ENCODE peak calls at places on chromosomes 12 and 14, in nine cellular contexts. U is DMS53; E is CD4-positive, alpha-beta T cell; V is endothelial cell of umbilical vein; T is T-cell; G is central memory CD8-positive, alpha-beta T cell; W is A549; C is NCI-H1694 treated with DMSO at 0.1 percent for 48 hours; Z is activated CD4-positive, alpha-beta T cell treated with anti-CD3 and anti-CD28 coated beads, Interleukin-2, amount 50 U/mL, for 1 hour. N is an unnamed sample.

GRCh38 chr12:42962384-42962783 is 372.8 kb upstream of the PRICKLE1 start:
- DNase-seq in V (no peak), C (no peak), E (no peak), Z (no peak), G (no peak), U (no peak), W (no peak), T (no peak), N (no peak)

GRCh38 chr12:46874642-46875041 is 48.8 kb upstream of the SLC38A4 start:
- DNase-seq in U (no peak), E (no peak), V (peak; percentile 31), G (no peak), Z (no peak), T (no peak), W (no peak), C (no peak), N (no peak)

GRCh38 chr14:49566714-49567113 is 19.5 kb downstream of the RPS29 start:
- DNase-seq in G (no peak), Z (no peak), W (no peak), U (no peak), T (no peak), V (no peak), E (no peak), C (no peak), N (no peak)

GRCh38 chr12:84919271-84919670 is 6.7 kb upstream of the SLC6A15 start:
- DNase-seq in Z (no peak), U (no peak), C (no peak), T (no peak), V (no peak), W (no peak), E (no peak), G (no peak), N (no peak)

GRCh38 chr12:25701290-25701689 is 148.2 kb upstream of the LMNTD1 start:
- DNase-seq in V (no peak), E (no peak), U (peak; percentile 73), G (no peak), W (peak; percentile 43), T (no peak), Z (no peak), C (no peak), N (no peak)

GRCh38 chr14:71130491-71131179 is 223.4 kb downstream of the PCNX1 start:
- DNase-seq in Z (no peak), V (peak; percentile 70), G (no peak), T (no peak), E (no peak), C (no peak), W (no peak), U (no peak), N (no peak)

GRCh38 chr12:80186727-80187217 is 87.4 kb downstream of the OTOGL start:
- DNase-seq in C (peak; percentile 67), E (no peak), U (peak; percentile 97), V (peak; percentile 97), T (no peak), W (peak; percentile 86), Z (peak; percentile 14), G (no peak), N (peak; percentile 5)

GRCh38 chr14:74500417-74501134 is 7.0 kb downstream of the ISCA2 start:
- DNase-seq in W (no peak), Z (no peak), C (no peak), T (no peak), U (peak; percentile 40), E (no peak), G (no peak), V (no peak), N (no peak)

GRCh38 chr14:24710403-24711063 is 76.5 kb upstream of the GZMB start:
- DNase-seq in E (no peak), U (peak; percentile 73), T (no peak), W (peak; percentile 58), C (peak; percentile 15), Z (peak; percentile 45), V (peak; percentile 48), G (peak; percentile 35), N (no peak)

GRCh38 chr12:28865776-28866175 is 283.3 kb upstream of the FAR2 start:
- DNase-seq in W (no peak), C (no peak), V (no peak), G (no peak), U (no peak), E (no peak), T (no peak), Z (no peak), N (no peak)

GRCh38 chr12:24087294-24087693 is 137.8 kb upstream of the SOX5 start:
- DNase-seq in V (no peak), G (no peak), C (no peak), Z (no peak), T (no peak), E (no peak), U (peak; percentile 94), W (no peak), N (no peak)

GRCh38 chr12:59085680-59086079 is 165.4 kb upstream of the LRIG3 start:
- DNase-seq in E (no peak), C (peak; percentile 12), Z (no peak), W (no peak), V (peak; percentile 33), G (no peak), T (no peak), U (peak; percentile 19), N (no peak)

GRCh38 chr12:123035841-123036240 is 55.4 kb downstream of the ARL6IP4 start:
- DNase-seq in W (no peak), U (no peak), G (no peak), Z (no peak), V (no peak), T (no peak), C (no peak), E (no peak), N (no peak)

GRCh38 chr14:37985826-37986470 is 221.8 kb upstream of the SSTR1 start:
- DNase-seq in Z (peak; percentile 34), T (peak; percentile 4), U (peak; percentile 68), G (no peak), W (peak; percentile 55), C (peak; percentile 31), E (peak; percentile 13), V (peak; percentile 67), N (peak; percentile 42)

GRCh38 chr14:50603565-50603964 is 43.6 kb downstream of the ATL1 start:
- DNase-seq in C (no peak), E (no peak), Z (no peak), T (no peak), W (peak; percentile 6), U (no peak), G (no peak), V (no peak), N (no peak)

GRCh38 chr14:54338696-54339317 is 58.0 kb upstream of the CDKN3 start:
- DNase-seq in U (no peak), C (no peak), V (peak; percentile 78), T (no peak), G (no peak), W (peak; percentile 71), Z (no peak), E (no peak), N (no peak)

GRCh38 chr14:34470319-34470718 is 8.3 kb upstream of the SPTSSA start:
- DNase-seq in Z (no peak), T (no peak), G (no peak), W (no peak), U (no peak), V (no peak), C (no peak), E (no peak), N (no peak)

GRCh38 chr12:1130164-1130563 is 139.1 kb downstream of the ERC1 start:
- DNase-seq in Z (no peak), W (peak; percentile 53), U (peak; percentile 93), E (no peak), G (no peak), C (no peak), T (no peak), V (peak; percentile 72), N (no peak)

GRCh38 chr12:51238037-51238509 is 553 bp upstream of the DAZAP2 start:
- DNase-seq in T (peak; percentile 4), V (no peak), C (no peak), G (no peak), W (no peak), U (peak; percentile 80), Z (peak; percentile 20), E (peak; percentile 16), N (no peak)

GRCh38 chr12:14239350-14239934 is 126.0 kb upstream of the ATF7IP start:
- DNase-seq in E (no peak), G (no peak), Z (no peak), U (peak; percentile 53), T (no peak), V (no peak), W (peak; percentile 47), C (no peak), N (no peak)

GRCh38 chr14:26960049-26960688 is 362.3 kb upstream of the NOVA1 start:
- DNase-seq in E (no peak), T (no peak), W (no peak), V (no peak), Z (no peak), C (no peak), G (no peak), U (peak; percentile 36), N (no peak)

GRCh38 chr14:59882957-59883356 is 12.4 kb upstream of the RTN1 start:
- DNase-seq in V (no peak), Z (no peak), W (no peak), T (no peak), U (peak; percentile 6), E (no peak), C (peak; percentile 28), G (no peak), N (no peak)

GRCh38 chr12:89731614-89732013 is 23.0 kb upstream of the ATP2B1 start:
- DNase-seq in V (no peak), U (no peak), Z (no peak), E (no peak), C (no peak), G (no peak), W (no peak), T (no peak), N (no peak)

GRCh38 chr14:78335531-78335930 is 165.4 kb downstream of the NRXN3 start:
- DNase-seq in U (peak; percentile 58), G (no peak), T (no peak), V (no peak), W (no peak), E (no peak), C (no peak), Z (no peak), N (no peak)

GRCh38 chr12:43789941-43790340 is 16.2 kb downstream of the TWF1 start:
- DNase-seq in Z (no peak), U (peak; percentile 68), E (no peak), W (no peak), C (no peak), T (no peak), G (no peak), V (peak; percentile 78), N (no peak)